ENCODE peak calls at places on chromosomes 13 and 19, in nine cellular contexts. B, C, U, D, Z, Q, H, V and S are unnamed samples.

GRCh38 chr13:29125145-29125933 is 305.2 kb downstream of the MTUS2 start:
- DNase-seq in B (no peak), C (no peak), U (no peak), D (no peak), Z (no peak), Q (no peak), H (no peak), V (no peak), S (no peak)

GRCh38 chr19:1591421-1592022 is 1.1 kb downstream of the MBD3 start:
- DNase-seq in B (no peak), C (no peak), U (peak; percentile 29), D (no peak), Z (no peak), Q (no peak), H (no peak), V (no peak), S (no peak)

GRCh38 chr13:47085346-47085745 is 188.5 kb upstream of the HTR2A start:
- DNase-seq in B (no peak), C (no peak), U (no peak), D (no peak), Z (no peak), Q (no peak), H (peak; percentile 36), V (no peak), S (no peak)

GRCh38 chr13:30708541-30708940 is 26.8 kb upstream of the ALOX5AP start:
- DNase-seq in B (no peak), C (no peak), U (no peak), D (no peak), Z (no peak), Q (no peak), H (peak; percentile 72), V (no peak), S (no peak)

GRCh38 chr19:34480971-34481821 is at the start of gene WTIP:
- DNase-seq in B (peak; percentile 55), C (peak; percentile 87), U (peak; percentile 55), D (peak; percentile 52), Z (no peak), Q (no peak), H (peak; percentile 94), V (peak; percentile 81), S (peak; percentile 86)

GRCh38 chr13:112118451-112119064 is 51.6 kb downstream of the SOX1 start:
- DNase-seq in B (no peak), C (no peak), U (no peak), D (no peak), Z (no peak), Q (no peak), H (no peak), V (no peak), S (peak; percentile 27)

GRCh38 chr19:57633832-57634131 is 814 bp downstream of the ZNF211 start:
- DNase-seq in B (no peak), C (no peak), U (no peak), D (no peak), Z (no peak), Q (no peak), H (no peak), V (no peak), S (no peak)

GRCh38 chr19:1087813-1088418 is 7.3 kb downstream of the POLR2E start:
- DNase-seq in B (no peak), C (no peak), U (peak; percentile 77), D (no peak), Z (peak; percentile 66), Q (peak; percentile 82), H (no peak), V (no peak), S (no peak)

GRCh38 chr13:51148952-51149573 is 38.0 kb upstream of the C13orf42 start:
- DNase-seq in B (peak; percentile 26), C (peak; percentile 68), U (peak; percentile 51), D (peak; percentile 30), Z (no peak), Q (peak; percentile 67), H (peak; percentile 58), V (peak; percentile 38), S (peak; percentile 64)

GRCh38 chr19:2775556-2776430 is 7.3 kb downstream of the SGTA start:
- DNase-seq in B (no peak), C (no peak), U (peak; percentile 54), D (peak; percentile 59), Z (peak; percentile 53), Q (peak; percentile 79), H (peak; percentile 73), V (peak; percentile 45), S (no peak)

GRCh38 chr19:45451181-45451849 is 16.5 kb upstream of the FOSB start:
- DNase-seq in B (no peak), C (no peak), U (peak; percentile 32), D (peak; percentile 71), Z (peak; percentile 63), Q (no peak), H (peak; percentile 89), V (peak; percentile 54), S (no peak)

DNA sequence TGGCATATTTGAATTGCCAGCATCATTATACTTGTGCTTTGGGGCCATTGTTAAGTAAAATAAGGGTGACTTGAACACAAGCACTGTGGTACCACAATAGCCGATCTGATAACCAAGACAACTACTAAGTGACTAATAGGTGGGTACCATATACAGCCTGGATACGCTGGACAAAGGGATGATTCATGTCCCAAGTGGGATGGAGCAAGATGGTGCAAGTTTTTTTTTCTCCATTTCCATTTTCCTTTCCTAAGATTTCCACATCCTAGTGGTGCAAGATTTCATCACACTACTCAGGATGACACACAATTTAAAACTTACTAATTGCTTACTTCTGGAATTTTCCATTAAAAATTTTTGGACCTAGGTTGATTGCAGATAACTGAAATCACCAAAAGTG is 15.1 kb downstream of the BRCA2 start:
- DNase-seq in B (peak; percentile 18), C (no peak), U (no peak), D (no peak), Z (no peak), Q (no peak), H (peak; percentile 51), V (no peak), S (no peak)
- TF ChIP-seq CTCF in B (no peak), C (no peak), U (no peak), D (no peak), Z (no peak), Q (no peak), H (no peak), V (no peak), S (no peak)

GRCh38 chr19:41569481-41570150 is 6.3 kb upstream of the CEACAM21 start:
- DNase-seq in B (no peak), C (no peak), U (no peak), D (no peak), Z (no peak), Q (peak; percentile 40), H (no peak), V (no peak), S (no peak)

GRCh38 chr19:41565384-41565730 is 10.6 kb upstream of the CEACAM21 start:
- DNase-seq in B (no peak), C (peak; percentile 50), U (no peak), D (no peak), Z (no peak), Q (no peak), H (no peak), V (no peak), S (no peak)

GRCh38 chr19:41570639-41571112 is 5.3 kb upstream of the CEACAM21 start:
- DNase-seq in B (peak; percentile 70), C (peak; percentile 87), U (peak; percentile 84), D (peak; percentile 57), Z (peak; percentile 74), Q (peak; percentile 73), H (peak; percentile 43), V (peak; percentile 62), S (no peak)

GRCh38 chr19:41564515-41565383 is 11.2 kb upstream of the CEACAM21 start:
- DNase-seq in B (no peak), C (peak; percentile 51), U (no peak), D (no peak), Z (no peak), Q (peak; percentile 56), H (no peak), V (no peak), S (no peak)

GRCh38 chr19:41570179-41570578 is 5.8 kb upstream of the CEACAM21 start:
- DNase-seq in B (no peak), C (no peak), U (no peak), D (no peak), Z (no peak), Q (no peak), H (no peak), V (no peak), S (no peak)
- TF ChIP-seq CTCF in B (no peak), C (no peak), U (no peak), D (no peak), Z (no peak), Q (no peak), H (no peak), V (no peak), S (no peak)

DNA sequence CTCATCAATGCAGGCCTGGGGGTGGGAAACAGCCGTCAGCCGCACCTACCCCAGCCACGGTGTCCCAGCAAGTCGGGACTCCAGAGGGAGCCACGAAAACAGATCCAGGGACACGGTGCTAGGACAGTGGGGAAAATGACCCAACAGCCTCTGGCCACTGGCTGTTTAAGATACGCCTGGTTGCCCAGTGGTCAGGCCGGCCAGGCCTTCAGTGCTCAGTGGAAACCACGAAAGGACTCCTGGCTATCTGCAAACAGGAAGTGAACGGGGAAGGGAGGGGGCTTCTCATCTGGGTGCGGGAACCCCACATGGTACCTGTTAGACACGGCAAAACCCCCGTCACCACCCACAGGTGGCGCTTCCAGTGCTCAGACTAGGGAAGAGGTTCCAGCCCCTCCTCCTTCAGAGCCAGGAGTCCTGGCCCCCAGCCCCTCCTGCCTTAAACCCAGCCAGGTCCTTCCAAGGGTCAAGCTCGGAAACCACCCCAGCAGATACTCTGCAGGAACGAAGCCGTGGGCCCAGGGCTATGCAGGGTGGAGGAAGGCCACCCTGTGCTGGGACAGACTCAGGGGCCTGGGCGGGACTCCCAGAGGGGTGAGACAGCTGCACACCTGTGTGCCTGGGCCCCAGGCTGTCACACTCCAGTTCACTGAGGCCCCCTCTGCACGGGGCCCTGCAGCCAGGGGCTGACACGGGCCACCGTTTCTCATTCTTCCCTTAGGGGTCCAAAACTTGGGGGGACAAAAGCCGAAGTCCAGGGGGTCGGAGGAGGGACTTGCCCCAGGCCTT is 4.5 kb downstream of the PPP1R12C start:
- DNase-seq in B (no peak), C (peak; percentile 52), U (no peak), D (no peak), Z (no peak), Q (no peak), H (no peak), V (peak; percentile 42), S (no peak)
- TF ChIP-seq CTCF in B (no peak), C (no peak), U (no peak), D (no peak), Z (no peak), Q (no peak), H (no peak), V (no peak), S (no peak)

DNA sequence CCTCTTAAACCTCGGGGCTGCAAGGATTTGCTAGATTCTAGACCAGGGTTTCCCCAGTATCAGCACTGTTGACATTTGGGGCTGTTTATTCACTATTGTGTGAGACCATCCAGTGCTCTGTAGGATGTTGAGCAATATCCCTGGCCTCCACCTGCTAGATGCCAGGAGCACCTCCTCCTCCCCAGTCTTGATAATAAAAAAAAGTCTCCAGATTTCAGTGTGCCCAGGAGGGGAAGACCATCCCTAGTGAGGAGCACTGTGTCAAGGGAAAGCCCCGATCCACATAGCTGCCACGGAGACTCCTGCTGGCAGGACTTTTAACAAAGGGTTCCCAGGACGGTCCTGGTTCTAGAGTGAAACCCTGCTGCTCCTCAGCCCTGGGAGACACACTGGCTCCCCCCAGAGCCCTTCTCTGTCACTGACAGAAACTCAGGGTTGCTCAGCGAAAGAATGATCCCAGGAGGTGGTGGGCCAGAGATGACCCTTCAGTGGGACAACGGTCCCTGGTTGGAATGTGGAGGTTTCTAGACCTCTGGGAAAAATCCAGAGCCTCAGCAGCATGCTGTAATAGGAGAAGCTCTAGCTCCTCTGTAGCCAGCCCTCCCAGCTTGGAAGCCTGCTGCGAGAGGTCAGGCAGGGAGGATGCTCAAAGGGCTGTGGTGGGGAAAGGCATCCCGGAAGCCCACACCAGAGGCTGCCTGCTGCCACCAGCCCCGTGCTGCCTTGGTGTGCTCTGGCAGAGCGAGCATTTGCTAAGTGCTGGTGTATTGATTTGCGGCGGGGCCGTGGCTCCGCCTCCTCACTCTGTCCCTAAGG is 20.3 kb downstream of the LYL1 start:
- DNase-seq in B (no peak), C (peak; percentile 60), U (no peak), D (no peak), Z (no peak), Q (no peak), H (peak; percentile 59), V (peak; percentile 62), S (no peak)
- TF ChIP-seq CTCF in B (no peak), C (no peak), U (no peak), D (peak; percentile 10), Z (no peak), Q (peak; percentile 64), H (peak; percentile 45), V (peak; percentile 20), S (no peak)